ENCODE peak calls at places on chromosomes 7 and 10, in nine cellular contexts. I, N, A, G, X, E, U, Z and V are unnamed samples.

GRCh38 chr10:66928000-66928770 is 2.3 kb downstream of the LRRTM3 start:
- DNase-seq in I (no peak), N (no peak), A (no peak), G (no peak), X (no peak), E (peak; percentile 40), U (peak; percentile 2), Z (no peak), V (no peak)

GRCh38 chr10:118112496-118113125 is 65.9 kb upstream of the RAB11FIP2 start:
- DNase-seq in I (no peak), N (no peak), A (no peak), G (no peak), X (no peak), E (no peak), U (no peak), Z (no peak), V (no peak)

GRCh38 chr10:21517983-21518628 is 7.4 kb downstream of the SKIDA1 start:
- DNase-seq in I (no peak), N (no peak), A (no peak), G (no peak), X (no peak), E (no peak), U (peak; percentile 49), Z (no peak), V (no peak)

GRCh38 chr10:122861724-122862161 is 16.1 kb upstream of the CUZD1 start:
- DNase-seq in I (no peak), N (no peak), A (no peak), G (no peak), X (no peak), E (no peak), U (peak; percentile 72), Z (no peak), V (no peak)

GRCh38 chr10:131681656-131682055 is 219.2 kb upstream of the PPP2R2D start:
- DNase-seq in I (no peak), N (no peak), A (no peak), G (no peak), X (no peak), E (no peak), U (no peak), Z (no peak), V (no peak)

GRCh38 chr7:101172005-101172853 is 6.9 kb upstream of the VGF start:
- DNase-seq in I (no peak), N (no peak), A (no peak), G (no peak), X (no peak), E (no peak), U (no peak), Z (no peak), V (no peak)

GRCh38 chr7:156039194-156039593 is 226.9 kb upstream of the SHH start:
- DNase-seq in I (no peak), N (no peak), A (no peak), G (no peak), X (no peak), E (no peak), U (no peak), Z (no peak), V (no peak)

GRCh38 chr7:47314728-47315601 is 266.9 kb downstream of the TNS3 start:
- DNase-seq in I (no peak), N (no peak), A (no peak), G (no peak), X (peak; percentile 17), E (no peak), U (peak; percentile 59), Z (no peak), V (no peak)

DNA sequence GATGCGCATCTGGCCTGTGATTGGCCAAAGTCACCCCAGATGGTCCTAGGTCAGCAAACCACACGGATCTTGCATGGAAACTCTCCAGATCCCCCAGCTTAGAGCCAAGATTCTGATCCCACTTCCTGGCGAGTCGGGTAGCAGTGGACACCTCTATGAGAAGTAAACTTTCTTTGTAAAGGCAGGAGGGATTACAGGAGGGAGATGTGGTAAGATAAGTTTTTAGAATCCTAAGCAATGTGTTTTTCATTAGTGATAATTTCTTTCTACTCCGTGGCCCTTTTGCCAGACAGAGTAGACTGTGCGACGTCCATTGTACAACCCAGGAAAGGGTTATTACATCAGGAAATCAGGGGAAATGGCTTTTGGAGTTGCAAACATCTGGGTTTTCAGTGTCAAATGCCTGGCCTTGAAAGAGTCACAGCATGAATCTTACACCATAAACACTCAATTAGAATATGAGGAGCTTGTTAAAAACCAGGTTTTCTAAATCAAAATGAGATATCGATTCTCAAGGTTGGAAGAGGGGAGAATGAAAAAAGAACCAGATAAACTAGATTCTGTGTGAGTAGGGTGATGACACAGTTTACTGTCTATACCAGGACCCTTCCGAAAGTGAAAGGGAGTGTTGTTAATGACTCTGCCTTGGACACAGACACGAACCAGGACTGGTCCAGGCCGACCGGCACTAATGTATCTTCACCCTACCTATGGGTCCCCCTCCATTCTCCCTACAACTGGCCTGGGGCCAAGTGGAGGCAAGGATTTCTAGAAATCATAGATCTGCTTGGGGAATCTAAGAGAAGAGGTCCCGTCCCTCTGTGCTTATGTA is 61.8 kb upstream of the WAC start:
- DNase-seq in I (no peak), N (no peak), A (no peak), G (no peak), X (peak; percentile 7), E (no peak), U (no peak), Z (no peak), V (no peak)
- TF ChIP-seq CTCF in I (no peak), N (no peak), A (no peak), G (no peak), X (no peak), E (no peak), U (no peak), Z (no peak), V (no peak)

GRCh38 chr7:86653919-86654659 is 10.4 kb downstream of the GRM3 start:
- DNase-seq in I (no peak), N (no peak), A (no peak), G (no peak), X (no peak), E (no peak), U (peak; percentile 10), Z (no peak), V (no peak)
- H3K4me3 ChIP-seq in I (no peak overlapping the region), N (peak overlapping the region; percentile 20), A (no peak overlapping the region), G (no peak overlapping the region), X (no peak overlapping the region), E (no peak overlapping the region), U (no peak overlapping the region), Z (no peak overlapping the region), V (no peak overlapping the region)

GRCh38 chr7:92460109-92460508 is 12.8 kb downstream of the GATAD1 start:
- DNase-seq in I (no peak), N (no peak), A (no peak), G (no peak), X (no peak), E (no peak), U (no peak), Z (no peak), V (no peak)

GRCh38 chr7:92464515-92464914 is 13.2 kb downstream of the ERVW-1 start:
- DNase-seq in I (no peak), N (no peak), A (no peak), G (no peak), X (no peak), E (no peak), U (no peak), Z (no peak), V (no peak)

GRCh38 chr7:92460510-92460909 is 13.2 kb downstream of the GATAD1 start:
- DNase-seq in I (no peak), N (no peak), A (no peak), G (no peak), X (no peak), E (no peak), U (no peak), Z (no peak), V (no peak)

GRCh38 chr7:92456241-92456640 is 9.0 kb downstream of the GATAD1 start:
- DNase-seq in I (no peak), N (no peak), A (no peak), G (no peak), X (no peak), E (no peak), U (peak; percentile 8), Z (no peak), V (no peak)

DNA sequence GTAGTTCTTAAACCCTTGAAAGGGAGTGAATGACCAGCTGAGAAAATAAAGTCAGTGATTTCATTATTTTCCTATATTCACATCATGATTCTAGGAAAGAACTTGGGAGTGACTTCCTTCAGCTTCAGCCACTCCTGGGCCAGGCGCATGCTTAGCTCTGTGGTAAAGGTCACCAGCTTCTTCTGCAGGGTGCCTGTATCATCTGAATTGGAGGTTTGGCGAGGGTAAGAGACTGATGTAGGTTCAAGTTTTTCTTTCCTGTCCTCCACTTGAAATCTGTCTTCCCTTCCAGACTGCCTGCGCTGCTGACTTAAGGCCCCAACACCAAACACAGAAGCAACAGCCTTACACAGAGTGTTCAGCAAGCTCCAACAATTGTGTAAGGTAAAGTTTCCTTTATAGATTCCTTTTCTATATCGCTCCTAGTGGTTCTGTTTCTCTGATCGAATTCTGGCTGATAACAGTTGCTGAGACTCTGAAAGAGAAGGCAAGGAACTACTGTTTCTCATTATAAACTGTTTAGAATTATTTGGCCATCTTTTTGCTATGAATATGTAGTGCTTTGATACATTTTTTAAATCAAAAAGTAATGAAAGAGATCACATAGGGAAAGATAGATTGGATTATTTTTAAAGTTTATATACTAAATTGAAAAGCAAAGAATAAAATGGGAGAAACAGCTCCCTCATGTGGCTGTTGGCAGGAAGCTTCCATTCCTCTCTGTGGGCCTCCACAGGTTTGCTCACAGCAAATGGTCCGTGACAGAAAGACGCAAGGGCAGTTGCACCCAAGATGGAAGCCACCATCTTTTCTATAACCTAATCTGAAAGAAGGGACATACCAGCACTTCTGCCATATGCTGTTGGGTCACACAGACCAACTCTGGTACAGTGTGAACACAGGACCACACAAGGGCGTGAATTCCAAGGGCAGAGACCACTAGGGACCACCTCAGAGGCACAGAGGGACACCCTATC is 14.0 kb downstream of the GATAD1 start:
- DNase-seq in I (no peak), N (no peak), A (no peak), G (no peak), X (no peak), E (peak; percentile 49), U (peak; percentile 64), Z (peak; percentile 42), V (peak; percentile 58)
- TF ChIP-seq CTCF in I (no peak), N (no peak), A (no peak), G (peak; percentile 82), X (peak; percentile 83), E (peak; percentile 60), U (peak; percentile 91), Z (peak; percentile 72), V (peak; percentile 71)

GRCh38 chr10:112379635-112380296 is 5.8 kb downstream of the ACSL5 start:
- DNase-seq in I (no peak), N (no peak), A (no peak), G (no peak), X (no peak), E (peak; percentile 88), U (no peak), Z (no peak), V (no peak)

GRCh38 chr10:112373912-112374338 is at the start of gene ACSL5:
- DNase-seq in I (no peak), N (no peak), A (no peak), G (no peak), X (no peak), E (peak; percentile 78), U (no peak), Z (no peak), V (no peak)

GRCh38 chr10:112374724-112375541 is 1.0 kb downstream of the ACSL5 start:
- DNase-seq in I (no peak), N (no peak), A (no peak), G (no peak), X (no peak), E (no peak), U (no peak), Z (no peak), V (peak; percentile 58)

GRCh38 chr10:112375721-112376577 is 2.0 kb downstream of the ACSL5 start:
- DNase-seq in I (peak; percentile 61), N (no peak), A (peak; percentile 50), G (no peak), X (no peak), E (peak; percentile 78), U (peak; percentile 20), Z (no peak), V (peak; percentile 87)

GRCh38 chr10:112376578-112376855 is 2.6 kb downstream of the ACSL5 start:
- DNase-seq in I (no peak), N (no peak), A (no peak), G (no peak), X (no peak), E (no peak), U (no peak), Z (no peak), V (peak; percentile 33)
- H3K4me3 ChIP-seq in I (peak overlapping the region; percentile 8), N (no peak overlapping the region), A (peak overlapping the region; percentile 19), G (no peak overlapping the region), X (no peak overlapping the region), E (peak overlapping the region; percentile 56), U (no peak overlapping the region), Z (no peak overlapping the region), V (peak overlapping the region; percentile 92)